ENCODE peak calls at places on chromosome 16, in ten cellular contexts. Q, J, W, E, S, N, A, G, V and T are unnamed samples.

GRCh38 chr16:55711959-55712876 is 56.4 kb downstream of the SLC6A2 start:
- DNase-seq in Q (peak; percentile 65), J (peak; percentile 31), W (no peak), E (peak; percentile 59), S (peak; percentile 54), N (peak; percentile 61), A (no peak), G (peak; percentile 55), V (peak; percentile 46), T (peak; percentile 63)

GRCh38 chr16:50879873-50880695 is 138.2 kb downstream of the CYLD start:
- DNase-seq in Q (no peak), J (no peak), W (no peak), E (no peak), S (no peak), N (peak; percentile 88), A (no peak), G (no peak), V (no peak), T (no peak)

GRCh38 chr16:28826141-28826540 is 3.3 kb downstream of the ATXN2L start:
- DNase-seq in Q (peak; percentile 17), J (no peak), W (no peak), E (no peak), S (no peak), N (no peak), A (no peak), G (no peak), V (no peak), T (no peak)

GRCh38 chr16:35215287-35215686 is 1755.9 kb downstream of the TP53TG3F start:
- DNase-seq in Q (no peak), J (no peak), W (no peak), E (no peak), S (no peak), N (no peak), A (no peak), G (no peak), V (no peak), T (no peak)

GRCh38 chr16:47358816-47359215 is 102.0 kb downstream of the ITFG1 start:
- DNase-seq in Q (no peak), J (peak; percentile 13), W (no peak), E (no peak), S (no peak), N (no peak), A (no peak), G (no peak), V (no peak), T (no peak)

GRCh38 chr16:49012961-49013726 is 268.5 kb downstream of the CBLN1 start:
- DNase-seq in Q (no peak), J (no peak), W (no peak), E (peak; percentile 79), S (no peak), N (no peak), A (peak; percentile 80), G (no peak), V (no peak), T (no peak)

GRCh38 chr16:68605746-68606145 is 39.4 kb upstream of the CDH3 start:
- DNase-seq in Q (no peak), J (no peak), W (no peak), E (no peak), S (no peak), N (no peak), A (no peak), G (no peak), V (no peak), T (no peak)

GRCh38 chr16:75703341-75703740 is 2.1 kb upstream of the DUXB start:
- DNase-seq in Q (peak; percentile 6), J (no peak), W (no peak), E (no peak), S (no peak), N (no peak), A (no peak), G (no peak), V (no peak), T (no peak)

GRCh38 chr16:8541868-8542267 is 48.4 kb downstream of the TMEM114 start:
- DNase-seq in Q (no peak), J (no peak), W (no peak), E (no peak), S (no peak), N (no peak), A (no peak), G (no peak), V (no peak), T (no peak)

GRCh38 chr16:49489686-49490320 is 116.2 kb downstream of the C16orf78 start:
- DNase-seq in Q (no peak), J (no peak), W (no peak), E (no peak), S (no peak), N (no peak), A (no peak), G (no peak), V (no peak), T (peak; percentile 20)

GRCh38 chr16:4461250-4462085 is 13.0 kb downstream of the NMRAL1 start:
- DNase-seq in Q (no peak), J (no peak), W (no peak), E (no peak), S (no peak), N (peak; percentile 69), A (no peak), G (no peak), V (no peak), T (peak; percentile 58)

GRCh38 chr16:29307598-29308507 is 98.7 kb downstream of the NPIPB11 start:
- DNase-seq in Q (peak; percentile 31), J (no peak), W (no peak), E (no peak), S (no peak), N (no peak), A (no peak), G (no peak), V (no peak), T (no peak)

GRCh38 chr16:55856950-55857349 is 18.2 kb downstream of the CES5A start:
- DNase-seq in Q (no peak), J (no peak), W (no peak), E (no peak), S (no peak), N (no peak), A (no peak), G (no peak), V (no peak), T (no peak)

GRCh38 chr16:57837305-57838125 is 35.2 kb upstream of the KIFC3 start:
- DNase-seq in Q (no peak), J (no peak), W (no peak), E (no peak), S (no peak), N (no peak), A (no peak), G (no peak), V (no peak), T (no peak)

GRCh38 chr16:80027007-80027965 is 426.7 kb upstream of the MAF start:
- DNase-seq in Q (peak; percentile 40), J (no peak), W (peak; percentile 68), E (peak; percentile 63), S (peak; percentile 12), N (peak; percentile 84), A (peak; percentile 61), G (peak; percentile 1), V (peak; percentile 96), T (no peak)

GRCh38 chr16:27618140-27618539 is 68.2 kb downstream of the KATNIP start:
- DNase-seq in Q (no peak), J (no peak), W (no peak), E (no peak), S (no peak), N (no peak), A (no peak), G (no peak), V (no peak), T (no peak)

GRCh38 chr16:14278749-14279148 is 207.6 kb downstream of the MRTFB start:
- DNase-seq in Q (no peak), J (no peak), W (no peak), E (no peak), S (no peak), N (no peak), A (no peak), G (no peak), V (no peak), T (no peak)

GRCh38 chr16:3774156-3774767 is 56.9 kb upstream of the TRAP1 start:
- DNase-seq in Q (peak; percentile 76), J (no peak), W (no peak), E (peak; percentile 81), S (no peak), N (no peak), A (peak; percentile 70), G (no peak), V (no peak), T (no peak)

GRCh38 chr16:89481556-89481955 is 8.8 kb downstream of the ANKRD11 start:
- DNase-seq in Q (no peak), J (no peak), W (no peak), E (no peak), S (no peak), N (no peak), A (no peak), G (no peak), V (no peak), T (no peak)
- H3K27ac ChIP-seq in Q (no peak overlapping the region), J (no peak overlapping the region), W (no peak overlapping the region), E (no peak overlapping the region), S (no peak overlapping the region), N (no peak overlapping the region), A (no peak overlapping the region), G (no peak overlapping the region), V (no peak overlapping the region), T (no peak overlapping the region)

GRCh38 chr16:66272461-66272860 is 94.0 kb upstream of the CDH5 start:
- DNase-seq in Q (no peak), J (no peak), W (no peak), E (no peak), S (no peak), N (peak; percentile 14), A (no peak), G (no peak), V (no peak), T (no peak)
- H3K27ac ChIP-seq in Q (no peak overlapping the region), J (no peak overlapping the region), W (no peak overlapping the region), E (no peak overlapping the region), S (no peak overlapping the region), N (no peak overlapping the region), A (no peak overlapping the region), G (no peak overlapping the region), V (no peak overlapping the region), T (no peak overlapping the region)

GRCh38 chr16:53958481-53958880 is 254.5 kb downstream of the FTO start:
- DNase-seq in Q (no peak), J (no peak), W (no peak), E (no peak), S (no peak), N (no peak), A (no peak), G (no peak), V (no peak), T (no peak)
- H3K27ac ChIP-seq in Q (peak overlapping the region; percentile 44), J (no peak overlapping the region), W (no peak overlapping the region), E (peak overlapping the region; percentile 23), S (no peak overlapping the region), N (no peak overlapping the region), A (peak overlapping the region; percentile 31), G (no peak overlapping the region), V (no peak overlapping the region), T (no peak overlapping the region)

DNA sequence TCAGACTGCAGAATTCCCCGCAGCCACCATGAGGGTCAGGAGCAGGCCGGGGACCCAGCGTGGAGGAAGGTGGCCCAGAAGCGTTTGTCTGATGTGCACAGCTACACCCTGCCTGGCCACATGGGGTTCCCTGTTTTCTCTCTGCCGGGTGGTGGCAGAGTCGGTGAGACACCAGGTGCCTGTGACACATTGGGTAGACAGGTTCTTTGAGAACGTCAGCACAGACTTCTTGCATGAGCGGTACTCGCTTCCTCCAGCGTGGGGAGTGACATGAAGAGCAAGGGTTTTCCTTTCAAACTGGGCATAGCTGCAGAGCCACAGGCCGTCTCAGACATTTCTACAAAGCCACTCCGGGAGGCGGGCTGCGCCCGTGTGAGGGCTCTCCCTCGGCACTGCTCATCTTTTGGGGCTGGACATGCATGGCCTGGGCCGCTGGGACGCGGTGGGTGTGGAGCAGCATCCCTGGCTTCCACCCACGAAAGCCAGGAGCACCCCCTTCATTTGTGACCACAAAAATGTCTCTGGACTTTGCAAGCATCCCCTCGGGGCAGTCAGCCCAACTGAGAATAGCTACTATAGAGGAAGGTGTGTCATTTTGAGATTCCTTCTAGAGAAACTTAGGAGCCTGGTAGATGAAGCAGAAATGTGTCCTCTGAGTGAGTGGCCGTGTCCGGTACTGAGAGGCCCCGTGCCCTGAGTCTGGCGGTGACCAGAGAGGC is 26.0 kb downstream of the NME3 start:
- DNase-seq in Q (peak; percentile 62), J (no peak), W (no peak), E (no peak), S (no peak), N (no peak), A (no peak), G (no peak), V (peak; percentile 91), T (no peak)
- H3K27ac ChIP-seq in Q (no peak overlapping the region), J (no peak overlapping the region), W (no peak overlapping the region), E (no peak overlapping the region), S (no peak overlapping the region), N (no peak overlapping the region), A (no peak overlapping the region), G (no peak overlapping the region), V (peak overlapping the region; percentile 100), T (no peak overlapping the region)